ENCODE peak calls at places on chromosome 12, in eight cellular contexts. U, R, H, X, Q, Z, K and V are unnamed samples.

GRCh38 chr12:617304-617915 is 45.8 kb downstream of the NINJ2 start:
- DNase-seq in U (no peak), Q (no peak), Z (peak), H (no peak), R (no peak), X (no peak), K (no peak), V (no peak)

GRCh38 chr12:45615268-45615667 is 114.2 kb upstream of the ARID2 start:
- DNase-seq in Z (no peak), R (no peak), U (no peak), K (peak), H (peak), Q (no peak), X (no peak), V (peak)

GRCh38 chr12:15709524-15709923 is 79.7 kb downstream of the EPS8 start:
- DNase-seq in H (no peak), K (no peak), U (no peak), Q (no peak), X (no peak), Z (no peak), R (no peak), V (no peak)

GRCh38 chr12:124562018-124562795 is 5.2 kb downstream of the NCOR2 start:
- DNase-seq in U (no peak), R (no peak), Q (no peak), H (no peak), X (no peak), Z (no peak), K (no peak), V (no peak)

GRCh38 chr12:95694148-95694547 is 96.4 kb downstream of the NTN4 start:
- DNase-seq in Q (no peak), U (no peak), H (no peak), X (no peak), K (no peak), R (no peak), Z (no peak), V (peak)

GRCh38 chr12:100668939-100669536 is 95.6 kb downstream of the GAS2L3 start:
- DNase-seq in X (peak), U (peak), Z (peak), Q (peak), R (peak), H (peak), K (no peak), V (peak)

GRCh38 chr12:132264086-132265010 is 65.0 kb downstream of the GALNT9 start:
- DNase-seq in H (no peak), U (no peak), Z (no peak), R (no peak), K (no peak), X (no peak), Q (no peak), V (no peak)

GRCh38 chr12:106369624-106370346 is 12.2 kb downstream of the POLR3B start:
- DNase-seq in X (no peak), Q (no peak), Z (no peak), K (peak), R (no peak), U (peak), H (peak), V (peak)

GRCh38 chr12:29088611-29089219 is 60.4 kb upstream of the FAR2 start:
- DNase-seq in Q (no peak), U (peak), X (peak), Z (no peak), R (no peak), K (no peak), H (peak), V (peak)

GRCh38 chr12:20369164-20370000 is 1.0 kb downstream of the PDE3A start:
- DNase-seq in X (peak), R (no peak), Q (no peak), K (no peak), U (no peak), Z (peak), H (peak), V (peak)

GRCh38 chr12:122999986-123000420 is 19.5 kb downstream of the ARL6IP4 start:
- DNase-seq in K (no peak), H (no peak), Z (no peak), X (no peak), R (no peak), U (no peak), Q (no peak), V (no peak)